ENCODE peak calls at places on chromosomes 7 and 10, in six cellular contexts. I, S, H, W, B and Y are unnamed samples. For H3K27me3, the result is how much of the 10 kb centered on the place peaks cover.

GRCh38 chr10:72263613-72264241 is 10.0 kb upstream of the DDIT4 start:
- DNase-seq in I (no peak), S (no peak), H (peak), W (no peak), B (no peak), Y (no peak)

GRCh38 chr7:159104188-159105030 is 40.3 kb downstream of the VIPR2 start:
- DNase-seq in I (no peak), S (no peak), H (no peak), W (peak), B (no peak), Y (peak)

GRCh38 chr10:36578306-36578705 is 547.1 kb upstream of the ANKRD30A start:
- DNase-seq in I (no peak), S (peak), H (no peak), W (no peak), B (no peak), Y (no peak)

GRCh38 chr7:38492010-38492409 is 139.2 kb downstream of the AMPH start:
- DNase-seq in I (peak), S (no peak), H (no peak), W (no peak), B (no peak), Y (no peak)

GRCh38 chr10:110872984-110873569 is 1.3 kb downstream of the PDCD4 start:
- DNase-seq in I (no peak), S (no peak), H (no peak), W (no peak), B (no peak), Y (no peak)

GRCh38 chr10:94193466-94193924 is 169.2 kb downstream of the NOC3L start:
- DNase-seq in I (peak), S (peak), H (no peak), W (no peak), B (no peak), Y (no peak)

GRCh38 chr7:46682841-46683624 is 762.0 kb upstream of the IGFBP3 start:
- DNase-seq in I (no peak), S (peak), H (no peak), W (no peak), B (no peak), Y (no peak)

GRCh38 chr7:97601941-97602457 is 129.9 kb upstream of the TAC1 start:
- DNase-seq in I (no peak), S (no peak), H (no peak), W (no peak), B (no peak), Y (no peak)

GRCh38 chr7:98691619-98692018 is 74.5 kb downstream of the NPTX2 start:
- DNase-seq in I (no peak), S (no peak), H (no peak), W (no peak), B (no peak), Y (no peak)

GRCh38 chr7:117212969-117213877 is 109.6 kb downstream of the WNT2 start:
- DNase-seq in I (peak), S (no peak), H (peak), W (no peak), B (peak), Y (no peak)

GRCh38 chr7:80385512-80385911 is 126.4 kb downstream of the GNAT3 start:
- DNase-seq in I (no peak), S (no peak), H (no peak), W (no peak), B (no peak), Y (no peak)

GRCh38 chr7:129574487-129574886 is 37.0 kb upstream of the NRF1 start:
- DNase-seq in I (no peak), S (peak), H (no peak), W (no peak), B (peak), Y (no peak)

GRCh38 chr7:50793115-50793946 is 10.6 kb upstream of the GRB10 start:
- DNase-seq in I (peak), S (no peak), H (peak), W (peak), B (peak), Y (peak)

GRCh38 chr7:112228632-112229031 is 22.1 kb downstream of the ZNF277 start:
- DNase-seq in I (no peak), S (no peak), H (no peak), W (no peak), B (no peak), Y (no peak)

GRCh38 chr10:58465641-58466040 is 47.0 kb upstream of the BICC1 start:
- DNase-seq in I (no peak), S (no peak), H (no peak), W (no peak), B (no peak), Y (no peak)

GRCh38 chr7:2796358-2797352 is 47.5 kb downstream of the GNA12 start:
- DNase-seq in I (no peak), S (no peak), H (no peak), W (peak), B (peak), Y (peak)

GRCh38 chr10:8037199-8037801 is 17.2 kb upstream of the GATA3 start:
- DNase-seq in I (peak), S (no peak), H (no peak), W (no peak), B (no peak), Y (no peak)

GRCh38 chr7:16962986-16963385 is 81.2 kb upstream of the AGR3 start:
- DNase-seq in I (no peak), S (no peak), H (no peak), W (no peak), B (no peak), Y (no peak)

GRCh38 chr7:70177166-70177565 is 578.9 kb downstream of the AUTS2 start:
- DNase-seq in I (no peak), S (no peak), H (no peak), W (no peak), B (no peak), Y (no peak)

GRCh38 chr7:155462163-155462735 is 4.3 kb downstream of the EN2 start:
- DNase-seq in I (no peak), S (no peak), H (no peak), W (no peak), B (no peak), Y (no peak)
- H3K27me3 ChIP-seq in I (half or more), S (half or more), H (half or more), W (under half), B (under half), Y (half or more)

GRCh38 chr7:155398944-155399343 is 59.0 kb upstream of the EN2 start:
- DNase-seq in I (no peak), S (no peak), H (no peak), W (no peak), B (no peak), Y (no peak)
- H3K27me3 ChIP-seq in I (under half), S (under half), H (under half), W (under half), B (under half), Y (half or more)

DNA sequence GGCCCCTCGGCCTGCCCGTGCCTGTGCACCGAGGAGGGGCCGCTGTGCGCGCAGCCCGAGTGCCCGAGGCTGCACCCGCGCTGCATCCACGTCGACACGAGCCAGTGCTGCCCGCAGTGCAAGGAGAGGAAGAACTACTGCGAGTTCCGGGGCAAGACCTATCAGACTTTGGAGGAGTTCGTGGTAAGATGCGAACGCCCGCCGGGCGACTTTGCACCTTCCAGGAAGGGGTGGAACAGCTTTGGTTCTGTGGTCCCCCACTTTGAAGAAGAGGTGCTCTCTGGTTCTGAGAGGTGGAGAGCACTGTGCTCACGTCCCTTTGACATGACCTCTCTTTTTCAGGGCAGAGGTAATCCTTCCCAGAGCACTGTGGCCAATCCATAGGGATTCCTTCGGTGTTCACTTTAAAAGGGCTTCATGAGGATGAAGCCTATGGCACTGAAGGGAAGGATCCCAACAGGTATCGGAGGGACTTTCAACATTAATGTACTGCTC is 2.6 kb downstream of the VWC2 start:
- DNase-seq in I (no peak), S (no peak), H (no peak), W (no peak), B (no peak), Y (no peak)
- H3K27me3 ChIP-seq in I (under half), S (under half), H (half or more), W (under half), B (under half), Y (under half)

DNA sequence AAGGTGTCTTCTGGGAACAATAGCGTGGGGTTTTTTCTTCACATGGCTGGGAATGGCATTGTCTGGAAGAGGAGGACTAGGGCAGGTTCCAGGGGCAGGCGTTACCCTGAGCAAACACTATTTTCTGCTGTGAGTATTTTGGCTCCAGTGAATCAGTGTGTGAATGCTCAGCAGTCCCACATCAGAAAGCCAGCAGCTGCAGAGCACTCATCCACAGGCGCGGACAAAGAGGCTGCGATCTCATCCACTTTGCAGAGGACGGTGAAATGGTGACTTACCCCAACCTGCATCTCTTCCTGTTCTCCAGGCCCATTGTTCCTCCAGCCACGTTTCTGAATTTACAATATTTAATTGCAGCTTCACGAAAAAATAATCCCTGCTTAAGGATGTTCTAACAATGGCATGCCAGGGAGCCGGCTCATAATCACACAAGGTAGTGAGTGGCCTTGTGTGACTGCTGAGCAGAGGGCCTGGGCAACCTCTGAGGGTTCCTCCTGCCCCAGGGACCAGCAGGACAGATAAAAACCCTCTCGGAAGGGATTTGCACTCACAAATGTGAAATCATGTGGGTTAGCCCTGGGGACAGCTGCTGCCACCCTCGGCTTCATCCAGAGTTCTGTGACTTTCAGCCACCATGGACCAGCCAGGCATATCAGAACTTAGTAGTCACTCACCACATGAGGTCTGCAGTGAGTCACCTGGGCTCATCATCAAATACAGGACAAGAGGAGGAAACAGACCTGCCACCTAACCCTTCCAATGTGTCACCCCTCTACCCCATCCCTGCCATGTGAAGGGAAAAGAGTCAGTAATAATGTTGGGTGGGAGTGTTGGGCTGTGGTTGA is 65.0 kb upstream of the EN2 start:
- DNase-seq in I (no peak), S (no peak), H (no peak), W (no peak), B (no peak), Y (no peak)
- H3K27me3 ChIP-seq in I (under half), S (under half), H (half or more), W (under half), B (under half), Y (half or more)

DNA sequence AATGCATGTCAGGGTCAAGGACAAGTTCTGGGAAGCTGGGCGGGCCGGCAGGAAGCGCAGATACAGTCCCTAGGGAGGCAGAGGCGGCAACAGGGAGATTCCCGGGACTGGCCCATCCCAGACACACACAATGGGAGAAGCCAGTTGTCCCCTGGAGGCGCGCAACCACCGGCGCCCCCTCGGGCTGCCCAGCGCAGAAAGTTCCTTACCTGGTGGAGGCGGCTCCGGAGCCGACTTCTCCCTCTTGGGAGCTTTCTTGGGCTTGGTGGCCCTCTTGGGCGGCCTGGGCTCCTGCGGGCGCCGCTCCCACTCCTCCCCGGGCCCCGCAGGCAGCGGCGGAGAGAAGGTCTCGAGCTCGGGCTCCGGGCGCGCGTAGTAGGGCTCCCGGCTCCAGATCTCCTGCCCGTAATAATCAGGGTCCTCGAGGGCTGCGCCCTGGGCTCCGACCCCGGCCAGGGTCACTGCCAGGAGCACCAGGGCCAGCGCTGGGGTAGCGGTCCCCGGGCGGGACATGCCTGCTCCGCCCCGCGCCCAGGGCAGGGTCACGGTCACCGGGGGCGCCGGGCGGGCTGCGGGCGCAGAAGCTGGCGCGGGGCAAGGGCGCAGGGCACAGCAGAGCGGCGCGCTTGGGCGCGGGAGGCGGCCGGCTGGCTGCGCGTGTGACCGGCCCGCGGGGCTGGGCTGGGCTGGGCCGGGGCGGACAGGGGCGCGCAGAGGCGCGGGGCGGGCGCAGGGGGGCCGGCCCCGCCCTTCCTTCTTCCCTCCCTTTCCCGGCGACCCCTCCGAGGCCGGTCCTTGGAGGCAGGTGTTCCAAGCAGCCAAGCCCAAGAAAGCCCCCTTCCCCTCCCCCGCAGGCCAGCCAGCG is at the start of gene CPXM2:
- DNase-seq in I (peak), S (no peak), H (peak), W (peak), B (no peak), Y (peak)
- H3K27me3 ChIP-seq in I (under half), S (under half), H (under half), W (under half), B (under half), Y (under half)